ENCODE peak calls at places on chromosomes 5 and 9, in eight cellular contexts. One of them, this sample, is unnamed.

GRCh38 chr9:127133739-127134167 is 11.3 kb upstream of the ANGPTL2 start:
- DNase-seq in PC-9: no peak
- DNase-seq in IMR-90: peak; percentile 91
- DNase-seq in MM.1S: no peak
- DNase-seq in endothelial cell of umbilical vein: no peak
- DNase-seq in HCT116: no peak
- DNase-seq in SK-N-SH: no peak
- DNase-seq in neuronal stem cell: no peak
- DNase-seq in this sample: peak; percentile 87

GRCh38 chr9:81183763-81184162 is 505.6 kb downstream of the TLE1 start:
- DNase-seq in PC-9: no peak
- DNase-seq in IMR-90: peak; percentile 86
- DNase-seq in MM.1S: no peak
- DNase-seq in endothelial cell of umbilical vein: no peak
- DNase-seq in HCT116: no peak
- DNase-seq in SK-N-SH: no peak
- DNase-seq in neuronal stem cell: no peak
- DNase-seq in this sample: peak; percentile 91

GRCh38 chr9:117284414-117284813 is 130.4 kb downstream of the ASTN2 start:
- DNase-seq in PC-9: no peak
- DNase-seq in IMR-90: no peak
- DNase-seq in MM.1S: no peak
- DNase-seq in endothelial cell of umbilical vein: no peak
- DNase-seq in HCT116: no peak
- DNase-seq in SK-N-SH: peak; percentile 48
- DNase-seq in neuronal stem cell: no peak
- DNase-seq in this sample: no peak

GRCh38 chr5:30502277-30502676 is 691.2 kb upstream of the CDH6 start:
- DNase-seq in PC-9: no peak
- DNase-seq in IMR-90: peak; percentile 52
- DNase-seq in MM.1S: no peak
- DNase-seq in endothelial cell of umbilical vein: no peak
- DNase-seq in HCT116: no peak
- DNase-seq in SK-N-SH: no peak
- DNase-seq in neuronal stem cell: no peak
- DNase-seq in this sample: peak; percentile 26

GRCh38 chr5:142104491-142104890 is 4.1 kb upstream of the NDFIP1 start:
- DNase-seq in PC-9: no peak
- DNase-seq in IMR-90: no peak
- DNase-seq in MM.1S: peak; percentile 49
- DNase-seq in endothelial cell of umbilical vein: no peak
- DNase-seq in HCT116: no peak
- DNase-seq in SK-N-SH: no peak
- DNase-seq in neuronal stem cell: no peak
- DNase-seq in this sample: no peak

GRCh38 chr5:158590936-158591863 is 508.5 kb downstream of the EBF1 start:
- DNase-seq in PC-9: no peak
- DNase-seq in IMR-90: no peak
- DNase-seq in MM.1S: no peak
- DNase-seq in endothelial cell of umbilical vein: no peak
- DNase-seq in HCT116: no peak
- DNase-seq in SK-N-SH: peak; percentile 64
- DNase-seq in neuronal stem cell: peak; percentile 47
- DNase-seq in this sample: peak; percentile 24

GRCh38 chr5:6551287-6551954 is 81.4 kb downstream of the NSUN2 start:
- DNase-seq in PC-9: no peak
- DNase-seq in IMR-90: no peak
- DNase-seq in MM.1S: no peak
- DNase-seq in endothelial cell of umbilical vein: no peak
- DNase-seq in HCT116: no peak
- DNase-seq in SK-N-SH: no peak
- DNase-seq in neuronal stem cell: no peak
- DNase-seq in this sample: no peak

GRCh38 chr9:13364271-13364670 is 84.8 kb upstream of the MPDZ start:
- DNase-seq in PC-9: no peak
- DNase-seq in IMR-90: no peak
- DNase-seq in MM.1S: no peak
- DNase-seq in endothelial cell of umbilical vein: no peak
- DNase-seq in HCT116: no peak
- DNase-seq in SK-N-SH: no peak
- DNase-seq in neuronal stem cell: no peak
- DNase-seq in this sample: peak; percentile 53

GRCh38 chr5:39618391-39618790 is 193.6 kb upstream of the DAB2 start:
- DNase-seq in PC-9: no peak
- DNase-seq in IMR-90: no peak
- DNase-seq in MM.1S: no peak
- DNase-seq in endothelial cell of umbilical vein: peak; percentile 69
- DNase-seq in HCT116: no peak
- DNase-seq in SK-N-SH: no peak
- DNase-seq in neuronal stem cell: no peak
- DNase-seq in this sample: no peak

GRCh38 chr5:79829260-79829659 is 139.6 kb downstream of the CMYA5 start:
- DNase-seq in PC-9: no peak
- DNase-seq in IMR-90: no peak
- DNase-seq in MM.1S: no peak
- DNase-seq in endothelial cell of umbilical vein: no peak
- DNase-seq in HCT116: no peak
- DNase-seq in SK-N-SH: no peak
- DNase-seq in neuronal stem cell: no peak
- DNase-seq in this sample: no peak

GRCh38 chr9:15220658-15221310 is 86.2 kb downstream of the TTC39B start:
- DNase-seq in PC-9: no peak
- DNase-seq in IMR-90: peak; percentile 46
- DNase-seq in MM.1S: no peak
- DNase-seq in endothelial cell of umbilical vein: no peak
- DNase-seq in HCT116: no peak
- DNase-seq in SK-N-SH: no peak
- DNase-seq in neuronal stem cell: no peak
- DNase-seq in this sample: peak; percentile 55

GRCh38 chr9:16985559-16986348 is 115.3 kb upstream of the BNC2 start:
- DNase-seq in PC-9: no peak
- DNase-seq in IMR-90: peak; percentile 93
- DNase-seq in MM.1S: no peak
- DNase-seq in endothelial cell of umbilical vein: peak; percentile 48
- DNase-seq in HCT116: no peak
- DNase-seq in SK-N-SH: no peak
- DNase-seq in neuronal stem cell: no peak
- DNase-seq in this sample: peak; percentile 87

GRCh38 chr5:133423618-133424282 is 188.6 kb downstream of the FSTL4 start:
- DNase-seq in PC-9: peak; percentile 41
- DNase-seq in IMR-90: peak; percentile 12
- DNase-seq in MM.1S: peak; percentile 48
- DNase-seq in endothelial cell of umbilical vein: peak; percentile 54
- DNase-seq in HCT116: peak; percentile 16
- DNase-seq in SK-N-SH: peak; percentile 87
- DNase-seq in neuronal stem cell: peak; percentile 70
- DNase-seq in this sample: peak; percentile 34

DNA sequence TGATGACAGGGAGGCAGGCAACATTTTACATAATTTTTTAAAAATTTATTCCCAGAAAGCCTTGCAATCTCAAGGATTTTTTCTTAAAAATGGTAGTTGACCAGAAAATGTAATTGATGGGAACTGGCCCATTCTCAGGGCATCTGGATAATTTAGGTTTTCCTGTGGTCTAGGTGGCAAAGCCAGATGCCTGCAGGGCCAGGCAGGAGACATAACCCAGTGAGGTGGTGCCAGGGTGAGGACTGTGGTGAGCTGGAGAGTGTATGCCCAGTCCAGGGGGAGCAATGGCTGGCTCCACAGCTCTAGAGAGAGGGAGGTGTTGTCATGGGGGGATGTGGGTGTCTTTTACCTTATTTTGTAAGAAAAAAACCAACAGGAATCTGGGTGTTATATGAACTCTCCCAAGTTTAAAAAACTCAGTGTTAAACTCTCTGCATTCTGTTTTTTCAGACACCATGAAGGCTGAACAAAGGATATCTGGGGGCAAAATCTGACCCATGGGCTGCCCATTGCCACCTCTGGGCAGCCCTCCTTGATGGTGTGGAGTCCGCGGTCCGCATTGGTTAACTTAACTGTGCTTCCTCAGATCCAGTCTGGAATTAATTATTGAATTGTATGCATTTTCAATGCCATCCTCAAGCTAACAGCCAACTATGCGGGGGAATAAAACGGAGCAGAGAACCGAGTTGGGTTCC is 43.9 kb downstream of the BOD1 start:
- DNase-seq in PC-9: no peak
- DNase-seq in IMR-90: no peak
- DNase-seq in MM.1S: no peak
- DNase-seq in endothelial cell of umbilical vein: no peak
- DNase-seq in HCT116: no peak
- DNase-seq in SK-N-SH: peak; percentile 51
- DNase-seq in neuronal stem cell: no peak
- DNase-seq in this sample: no peak
- H2AFZ ChIP-seq in PC-9: peak overlapping the region; percentile 84
- H2AFZ ChIP-seq in IMR-90: peak overlapping the region; percentile 72
- H2AFZ ChIP-seq in MM.1S: peak overlapping the region; percentile 65
- H2AFZ ChIP-seq in endothelial cell of umbilical vein: peak overlapping the region; percentile 45
- H2AFZ ChIP-seq in HCT116: peak overlapping the region; percentile 97
- H2AFZ ChIP-seq in SK-N-SH: peak overlapping the region; percentile 72
- H2AFZ ChIP-seq in neuronal stem cell: peak overlapping the region; percentile 85
- H2AFZ ChIP-seq in this sample: peak overlapping the region; percentile 82

GRCh38 chr5:151795426-151795825 is 23.7 kb downstream of the G3BP1 start:
- DNase-seq in PC-9: no peak
- DNase-seq in IMR-90: no peak
- DNase-seq in MM.1S: no peak
- DNase-seq in endothelial cell of umbilical vein: no peak
- DNase-seq in HCT116: no peak
- DNase-seq in SK-N-SH: no peak
- DNase-seq in neuronal stem cell: no peak
- DNase-seq in this sample: no peak

GRCh38 chr5:151798674-151799073 is 26.9 kb downstream of the G3BP1 start:
- DNase-seq in PC-9: no peak
- DNase-seq in IMR-90: no peak
- DNase-seq in MM.1S: no peak
- DNase-seq in endothelial cell of umbilical vein: no peak
- DNase-seq in HCT116: no peak
- DNase-seq in SK-N-SH: no peak
- DNase-seq in neuronal stem cell: no peak
- DNase-seq in this sample: no peak

GRCh38 chr5:151805414-151806225 is 33.9 kb downstream of the G3BP1 start:
- DNase-seq in PC-9: no peak
- DNase-seq in IMR-90: peak; percentile 54
- DNase-seq in MM.1S: no peak
- DNase-seq in endothelial cell of umbilical vein: no peak
- DNase-seq in HCT116: no peak
- DNase-seq in SK-N-SH: no peak
- DNase-seq in neuronal stem cell: no peak
- DNase-seq in this sample: peak; percentile 91

GRCh38 chr5:151799407-151799806 is 27.7 kb downstream of the G3BP1 start:
- DNase-seq in PC-9: no peak
- DNase-seq in IMR-90: peak; percentile 51
- DNase-seq in MM.1S: no peak
- DNase-seq in endothelial cell of umbilical vein: no peak
- DNase-seq in HCT116: no peak
- DNase-seq in SK-N-SH: no peak
- DNase-seq in neuronal stem cell: no peak
- DNase-seq in this sample: peak; percentile 52

DNA sequence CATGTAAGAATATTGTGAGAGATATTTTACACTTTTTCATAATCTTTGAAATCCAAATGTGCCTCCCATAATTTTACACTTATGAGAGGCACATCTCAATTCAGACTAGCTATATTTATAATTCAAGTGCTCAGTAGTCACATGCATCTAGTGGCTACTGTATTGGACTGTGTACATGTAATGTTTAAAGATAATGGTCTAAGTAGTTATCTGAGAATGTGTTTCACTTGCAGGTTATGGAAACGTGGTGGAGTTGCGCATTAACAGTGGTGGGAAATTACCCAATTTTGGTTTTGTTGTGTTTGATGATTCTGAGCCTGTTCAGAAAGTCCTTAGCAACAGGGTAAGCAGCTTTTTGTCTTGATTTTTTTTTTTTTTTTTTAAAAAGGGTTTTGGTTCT is 28.8 kb downstream of the G3BP1 start:
- DNase-seq in PC-9: no peak
- DNase-seq in IMR-90: no peak
- DNase-seq in MM.1S: no peak
- DNase-seq in endothelial cell of umbilical vein: no peak
- DNase-seq in HCT116: no peak
- DNase-seq in SK-N-SH: no peak
- DNase-seq in neuronal stem cell: no peak
- DNase-seq in this sample: no peak
- H3K27ac ChIP-seq in PC-9: no peak overlapping the region
- H3K27ac ChIP-seq in IMR-90: no peak overlapping the region
- H3K27ac ChIP-seq in MM.1S: no peak overlapping the region
- H3K27ac ChIP-seq in endothelial cell of umbilical vein: no peak overlapping the region
- H3K27ac ChIP-seq in HCT116: no peak overlapping the region
- H3K27ac ChIP-seq in SK-N-SH: no peak overlapping the region
- H3K27ac ChIP-seq in neuronal stem cell: no peak overlapping the region
- H3K27ac ChIP-seq in this sample: no peak overlapping the region

GRCh38 chr5:160427607-160428006 is 6.0 kb downstream of the PTTG1 start:
- DNase-seq in PC-9: no peak
- DNase-seq in IMR-90: no peak
- DNase-seq in MM.1S: no peak
- DNase-seq in endothelial cell of umbilical vein: no peak
- DNase-seq in HCT116: no peak
- DNase-seq in SK-N-SH: no peak
- DNase-seq in neuronal stem cell: no peak
- DNase-seq in this sample: no peak
- H3K36me3 ChIP-seq in PC-9: peaks cover 10% of the 10 kb centered on the region
- H3K36me3 ChIP-seq in IMR-90: peaks cover 5% of the 10 kb centered on the region
- H3K36me3 ChIP-seq in MM.1S: peaks cover 4% of the 10 kb centered on the region
- H3K36me3 ChIP-seq in endothelial cell of umbilical vein: no peaks in the 10 kb centered on the region
- H3K36me3 ChIP-seq in HCT116: peaks cover 60% of the 10 kb centered on the region
- H3K36me3 ChIP-seq in SK-N-SH: peaks cover 30% of the 10 kb centered on the region
- H3K36me3 ChIP-seq in neuronal stem cell: peaks cover 76% of the 10 kb centered on the region
- H3K36me3 ChIP-seq in this sample: peaks cover 2% of the 10 kb centered on the region

GRCh38 chr5:93926831-93927600 is 185.6 kb upstream of the POU5F2 start:
- DNase-seq in PC-9: no peak
- DNase-seq in IMR-90: peak; percentile 51
- DNase-seq in MM.1S: no peak
- DNase-seq in endothelial cell of umbilical vein: no peak
- DNase-seq in HCT116: no peak
- DNase-seq in SK-N-SH: no peak
- DNase-seq in neuronal stem cell: no peak
- DNase-seq in this sample: peak; percentile 52
- H2AFZ ChIP-seq in PC-9: no peak overlapping the region
- H2AFZ ChIP-seq in IMR-90: no peak overlapping the region
- H2AFZ ChIP-seq in MM.1S: no peak overlapping the region
- H2AFZ ChIP-seq in endothelial cell of umbilical vein: no peak overlapping the region
- H2AFZ ChIP-seq in HCT116: no peak overlapping the region
- H2AFZ ChIP-seq in SK-N-SH: no peak overlapping the region
- H2AFZ ChIP-seq in neuronal stem cell: no peak overlapping the region
- H2AFZ ChIP-seq in this sample: no peak overlapping the region

GRCh38 chr5:100900142-100900795 is 2.8 kb downstream of the ST8SIA4 start:
- DNase-seq in PC-9: peak; percentile 13
- DNase-seq in IMR-90: no peak
- DNase-seq in MM.1S: peak; percentile 69
- DNase-seq in endothelial cell of umbilical vein: peak; percentile 85
- DNase-seq in HCT116: no peak
- DNase-seq in SK-N-SH: no peak
- DNase-seq in neuronal stem cell: peak; percentile 27
- DNase-seq in this sample: peak; percentile 51
- H3K27ac ChIP-seq in PC-9: no peak overlapping the region
- H3K27ac ChIP-seq in IMR-90: no peak overlapping the region
- H3K27ac ChIP-seq in MM.1S: peak overlapping the region; percentile 88
- H3K27ac ChIP-seq in endothelial cell of umbilical vein: peak overlapping the region; percentile 81
- H3K27ac ChIP-seq in HCT116: no peak overlapping the region
- H3K27ac ChIP-seq in SK-N-SH: no peak overlapping the region
- H3K27ac ChIP-seq in neuronal stem cell: peak overlapping the region; percentile 3
- H3K27ac ChIP-seq in this sample: no peak overlapping the region

GRCh38 chr9:121319394-121319780 is 50.7 kb downstream of the STOM start:
- DNase-seq in PC-9: no peak
- DNase-seq in IMR-90: no peak
- DNase-seq in MM.1S: no peak
- DNase-seq in endothelial cell of umbilical vein: no peak
- DNase-seq in HCT116: no peak
- DNase-seq in SK-N-SH: no peak
- DNase-seq in neuronal stem cell: no peak
- DNase-seq in this sample: no peak
- H3K36me3 ChIP-seq in PC-9: no peaks in the 10 kb centered on the region
- H3K36me3 ChIP-seq in IMR-90: peaks cover 56% of the 10 kb centered on the region
- H3K36me3 ChIP-seq in MM.1S: no peaks in the 10 kb centered on the region
- H3K36me3 ChIP-seq in endothelial cell of umbilical vein: peaks cover 16% of the 10 kb centered on the region
- H3K36me3 ChIP-seq in HCT116: peaks cover 7% of the 10 kb centered on the region
- H3K36me3 ChIP-seq in SK-N-SH: peaks cover 34% of the 10 kb centered on the region
- H3K36me3 ChIP-seq in neuronal stem cell: peaks cover 3% of the 10 kb centered on the region
- H3K36me3 ChIP-seq in this sample: peaks cover 13% of the 10 kb centered on the region